ENCODE peak calls at places on chromosomes 13 and 19, in seven cellular contexts. One of them, this sample, is unnamed.

GRCh38 chr13:92843549-92843948 is 383.1 kb upstream of the GPC6 start:
- DNase-seq in K562: no peak
- DNase-seq in HCT116: no peak
- DNase-seq in H1: no peak
- DNase-seq in HepG2: no peak
- DNase-seq in GM12878: no peak
- DNase-seq in SK-N-SH: no peak
- DNase-seq in this sample: no peak

GRCh38 chr13:99895999-99896695 is 75.4 kb downstream of the ZIC5 start:
- DNase-seq in K562: no peak
- DNase-seq in HCT116: no peak
- DNase-seq in H1: no peak
- DNase-seq in HepG2: no peak
- DNase-seq in GM12878: no peak
- DNase-seq in SK-N-SH: peak; percentile 58
- DNase-seq in this sample: no peak

GRCh38 chr13:50131998-50132936 is 117.0 kb downstream of the KCNRG start:
- DNase-seq in K562: no peak
- DNase-seq in HCT116: no peak
- DNase-seq in H1: no peak
- DNase-seq in HepG2: no peak
- DNase-seq in GM12878: no peak
- DNase-seq in SK-N-SH: no peak
- DNase-seq in this sample: no peak

GRCh38 chr19:34481861-34482379 is 362 bp downstream of the WTIP start:
- DNase-seq in K562: no peak
- DNase-seq in HCT116: no peak
- DNase-seq in H1: no peak
- DNase-seq in HepG2: no peak
- DNase-seq in GM12878: no peak
- DNase-seq in SK-N-SH: peak; percentile 77
- DNase-seq in this sample: no peak

GRCh38 chr13:33879044-33879596 is 61.2 kb downstream of the RFC3 start:
- DNase-seq in K562: no peak
- DNase-seq in HCT116: no peak
- DNase-seq in H1: no peak
- DNase-seq in HepG2: no peak
- DNase-seq in GM12878: no peak
- DNase-seq in SK-N-SH: no peak
- DNase-seq in this sample: no peak

GRCh38 chr13:51371768-51372399 is 32.4 kb downstream of the SERPINE3 start:
- DNase-seq in K562: no peak
- DNase-seq in HCT116: no peak
- DNase-seq in H1: no peak
- DNase-seq in HepG2: no peak
- DNase-seq in GM12878: no peak
- DNase-seq in SK-N-SH: no peak
- DNase-seq in this sample: no peak

GRCh38 chr19:34712606-34713261 is 21.3 kb upstream of the ZNF181 start:
- DNase-seq in K562: peak; percentile 84
- DNase-seq in HCT116: peak; percentile 71
- DNase-seq in H1: peak; percentile 23
- DNase-seq in HepG2: peak; percentile 82
- DNase-seq in GM12878: peak; percentile 23
- DNase-seq in SK-N-SH: peak; percentile 55
- DNase-seq in this sample: peak; percentile 19

GRCh38 chr13:99371956-99372355 is 64.8 kb upstream of the GPR183 start:
- DNase-seq in K562: no peak
- DNase-seq in HCT116: no peak
- DNase-seq in H1: no peak
- DNase-seq in HepG2: no peak
- DNase-seq in GM12878: no peak
- DNase-seq in SK-N-SH: no peak
- DNase-seq in this sample: no peak

GRCh38 chr19:29630661-29631060 is 24.6 kb downstream of the POP4 start:
- DNase-seq in K562: no peak
- DNase-seq in HCT116: no peak
- DNase-seq in H1: no peak
- DNase-seq in HepG2: no peak
- DNase-seq in GM12878: no peak
- DNase-seq in SK-N-SH: peak; percentile 4
- DNase-seq in this sample: peak; percentile 22

GRCh38 chr13:43573361-43573740 is 213.4 kb downstream of the ENOX1 start:
- DNase-seq in K562: no peak
- DNase-seq in HCT116: no peak
- DNase-seq in H1: no peak
- DNase-seq in HepG2: no peak
- DNase-seq in GM12878: no peak
- DNase-seq in SK-N-SH: no peak
- DNase-seq in this sample: no peak

GRCh38 chr13:27797228-27797624 is 4.9 kb downstream of the GSX1 start:
- DNase-seq in K562: peak; percentile 2
- DNase-seq in HCT116: no peak
- DNase-seq in H1: no peak
- DNase-seq in HepG2: no peak
- DNase-seq in GM12878: no peak
- DNase-seq in SK-N-SH: no peak
- DNase-seq in this sample: no peak

GRCh38 chr19:45218426-45218825 is 26.8 kb downstream of the EXOC3L2 start:
- DNase-seq in K562: no peak
- DNase-seq in HCT116: no peak
- DNase-seq in H1: no peak
- DNase-seq in HepG2: no peak
- DNase-seq in GM12878: no peak
- DNase-seq in SK-N-SH: no peak
- DNase-seq in this sample: no peak
- TF ChIP-seq JUND in K562: no peak
- TF ChIP-seq JUND in HCT116: no peak
- TF ChIP-seq JUND in H1: no peak
- TF ChIP-seq JUND in HepG2: no peak
- TF ChIP-seq JUND in GM12878: no peak
- TF ChIP-seq JUND in SK-N-SH: no peak
- TF ChIP-seq JUND in this sample: no peak

GRCh38 chr13:23380534-23380933 is 53.0 kb downstream of the SACS start:
- DNase-seq in K562: no peak
- DNase-seq in HCT116: no peak
- DNase-seq in H1: no peak
- DNase-seq in HepG2: no peak
- DNase-seq in GM12878: no peak
- DNase-seq in SK-N-SH: no peak
- DNase-seq in this sample: no peak
- TF ChIP-seq JUND in K562: no peak
- TF ChIP-seq JUND in HCT116: no peak
- TF ChIP-seq JUND in H1: no peak
- TF ChIP-seq JUND in HepG2: no peak
- TF ChIP-seq JUND in GM12878: no peak
- TF ChIP-seq JUND in SK-N-SH: no peak
- TF ChIP-seq JUND in this sample: no peak

GRCh38 chr13:109422163-109422562 is 364.2 kb downstream of the IRS2 start:
- DNase-seq in K562: no peak
- DNase-seq in HCT116: no peak
- DNase-seq in H1: no peak
- DNase-seq in HepG2: no peak
- DNase-seq in GM12878: no peak
- DNase-seq in SK-N-SH: no peak
- DNase-seq in this sample: no peak
- TF ChIP-seq JUND in K562: no peak
- TF ChIP-seq JUND in HCT116: no peak
- TF ChIP-seq JUND in H1: no peak
- TF ChIP-seq JUND in HepG2: no peak
- TF ChIP-seq JUND in GM12878: no peak
- TF ChIP-seq JUND in SK-N-SH: no peak
- TF ChIP-seq JUND in this sample: no peak

GRCh38 chr13:41590122-41590521 is 132.8 kb downstream of the RGCC start:
- DNase-seq in K562: peak; percentile 11
- DNase-seq in HCT116: no peak
- DNase-seq in H1: no peak
- DNase-seq in HepG2: no peak
- DNase-seq in GM12878: no peak
- DNase-seq in SK-N-SH: no peak
- DNase-seq in this sample: no peak
- TF ChIP-seq JUND in K562: no peak
- TF ChIP-seq JUND in HCT116: no peak
- TF ChIP-seq JUND in H1: no peak
- TF ChIP-seq JUND in HepG2: no peak
- TF ChIP-seq JUND in GM12878: no peak
- TF ChIP-seq JUND in SK-N-SH: no peak
- TF ChIP-seq JUND in this sample: no peak

DNA sequence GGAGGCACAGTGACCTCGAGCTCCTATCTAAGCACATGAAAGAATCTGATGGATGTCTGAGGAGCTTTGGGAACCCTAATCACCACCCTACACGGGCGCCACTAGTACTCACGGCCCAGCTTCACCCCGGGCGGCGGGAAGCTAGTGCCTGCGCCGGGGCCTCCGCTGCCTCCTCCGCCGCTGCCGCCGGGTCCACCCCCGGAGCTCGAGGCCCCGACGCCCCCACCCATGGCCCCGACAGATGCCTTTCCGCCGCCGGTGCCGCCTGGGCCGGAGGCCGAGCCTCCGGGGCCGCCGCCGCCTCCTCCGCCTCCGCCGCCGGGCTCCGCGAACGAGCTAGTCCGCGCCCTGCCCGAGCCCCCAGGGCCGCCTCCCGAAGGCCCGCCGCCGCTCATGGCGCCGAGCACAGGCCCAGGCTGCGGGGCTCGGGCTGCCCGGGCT is 311 bp downstream of the GSK3A start:
- DNase-seq in K562: peak; percentile 35
- DNase-seq in HCT116: no peak
- DNase-seq in H1: no peak
- DNase-seq in HepG2: no peak
- DNase-seq in GM12878: no peak
- DNase-seq in SK-N-SH: peak; percentile 59
- DNase-seq in this sample: no peak
- TF ChIP-seq JUND in K562: no peak
- TF ChIP-seq JUND in HCT116: no peak
- TF ChIP-seq JUND in H1: no peak
- TF ChIP-seq JUND in HepG2: no peak
- TF ChIP-seq JUND in GM12878: no peak
- TF ChIP-seq JUND in SK-N-SH: no peak
- TF ChIP-seq JUND in this sample: no peak

This sample was measured in T47D.